ENCODE peak calls at places on chromosomes 7 and 10, in four cellular contexts. Q is progenitor cell of endocrine pancreas, T is fibroblast of pulmonary artery, D is left cardiac atrium. N is an unnamed sample.

GRCh38 chr10:103451091-103451801 is 924 bp downstream of the CALHM2 start:
- DNase-seq in Q (no peak), T (peak), D (peak), N (no peak)

GRCh38 chr10:113058175-113058961 is 108.3 kb downstream of the TCF7L2 start:
- DNase-seq in D (no peak), Q (no peak), T (peak), N (no peak)

GRCh38 chr7:108091461-108091831 is 38.7 kb downstream of the LAMB4 start:
- DNase-seq in D (no peak), T (no peak), Q (no peak), N (no peak)

GRCh38 chr10:91051834-91052233 is 130.9 kb upstream of the ANKRD1 start:
- DNase-seq in T (peak), D (peak), Q (no peak), N (no peak)

GRCh38 chr10:29119374-29119773 is 169.5 kb upstream of the LYZL1 start:
- DNase-seq in T (peak), D (peak), Q (peak), N (no peak)

GRCh38 chr7:66682350-66683093 is 53.8 kb downstream of the KCTD7 start:
- DNase-seq in D (peak), T (peak), Q (peak), N (no peak)

GRCh38 chr7:120609136-120609753 is 248.7 kb downstream of the TSPAN12 start:
- DNase-seq in D (no peak), T (peak), Q (no peak), N (no peak)

GRCh38 chr7:121024568-121025055 is 36.1 kb downstream of the CPED1 start:
- DNase-seq in D (no peak), Q (no peak), T (no peak), N (no peak)

GRCh38 chr10:95406651-95407280 is 116.0 kb upstream of the PDLIM1 start:
- DNase-seq in T (peak), Q (no peak), D (peak), N (no peak)

GRCh38 chr7:45590679-45591057 is 16.5 kb downstream of the ADCY1 start:
- DNase-seq in T (no peak), D (no peak), Q (no peak), N (no peak)

GRCh38 chr10:92916433-92916832 is 68.1 kb downstream of the EXOC6 start:
- DNase-seq in D (no peak), Q (no peak), T (no peak), N (no peak)

GRCh38 chr10:73916761-73917470 is 6.0 kb downstream of the PLAU start:
- DNase-seq in T (no peak), D (no peak), Q (no peak), N (no peak)

GRCh38 chr7:154591544-154591943 is 411.4 kb downstream of the PAXIP1 start:
- DNase-seq in D (no peak), T (no peak), Q (no peak), N (no peak)

N was measured in activated CD4-positive, CD25-positive, alpha-beta regulatory T cell treated with anti-CD3 and anti-CD28 coated beads, Interleukin-2, amount 50 U/mL, for 16 hours.